ENCODE peak calls at places on chromosomes 7 and 10, in seven cellular contexts. C is anterior cingulate cortex; K is HCT116; J is activated CD8-positive, alpha-beta memory T cell treated with anti-CD3 and anti-CD28 coated beads for 48 hours; H is cardiac fibroblast; G is globus pallidus; M is hippocampal formation. L is an unnamed sample.

GRCh38 chr10:132570771-132571564 is 33.4 kb downstream of the INPP5A start:
- DNase-seq in C (no peak), K (no peak), J (no peak), H (no peak), G (no peak), M (no peak), L (peak)

GRCh38 chr10:132096223-132096622 is 30.5 kb downstream of the JAKMIP3 start:
- DNase-seq in C (no peak), K (peak), J (no peak), H (peak), G (no peak), M (no peak), L (no peak)

GRCh38 chr7:151013728-151014497 is 10.4 kb downstream of the ATG9B start:
- DNase-seq in C (peak), K (no peak), J (peak), H (peak), G (peak), M (peak), L (peak)

GRCh38 chr10:31318382-31318853 is 598 bp upstream of the ZEB1 start:
- DNase-seq in C (peak), K (peak), J (peak), H (peak), G (peak), M (peak), L (peak)

GRCh38 chr7:8035647-8036518 is 67.3 kb downstream of the GLCCI1 start:
- DNase-seq in C (no peak), K (peak), J (no peak), H (peak), G (peak), M (no peak), L (no peak)

GRCh38 chr7:100621554-100621953 is 9.2 kb downstream of the MOSPD3 start:
- DNase-seq in C (no peak), K (no peak), J (no peak), H (no peak), G (no peak), M (no peak), L (no peak)

GRCh38 chr10:124478517-124478916 is 16.9 kb downstream of the LHPP start:
- DNase-seq in C (no peak), K (no peak), J (no peak), H (no peak), G (no peak), M (no peak), L (no peak)

GRCh38 chr10:70735161-70735560 is 50.0 kb downstream of the TBATA start:
- DNase-seq in C (no peak), K (no peak), J (no peak), H (no peak), G (no peak), M (no peak), L (no peak)